ENCODE peak calls at places on chromosomes 12 and 14, in five cellular contexts. Y is foreskin melanocyte; U is aorta; Z is stimulated activated CD4-positive, alpha-beta T cell treated with anti-CD3 and anti-CD28 coated beads, Interleukin-1b, Interleukin-23, amount 100 ng/mL, for 4 hours; D is NCI-H1092. X is an unnamed sample.

GRCh38 chr14:52553002-52553670 is 500 bp downstream of the GPR137C start:
- DNase-seq in Y (no peak), U (peak), Z (no peak), D (peak), X (peak)

GRCh38 chr12:59627582-59627981 is 31.8 kb downstream of the SLC16A7 start:
- DNase-seq in Y (no peak), U (no peak), Z (no peak), D (no peak), X (no peak)

GRCh38 chr12:63915105-63915830 is 70.8 kb downstream of the SRGAP1 start:
- DNase-seq in Y (no peak), U (no peak), Z (no peak), D (peak), X (peak)

GRCh38 chr14:84403585-84403984 is 1126.4 kb upstream of the FLRT2 start:
- DNase-seq in Y (no peak), U (no peak), Z (no peak), D (no peak), X (no peak)

GRCh38 chr14:52949711-52950409 is 990 bp downstream of the FERMT2 start:
- DNase-seq in Y (peak), U (no peak), Z (no peak), D (no peak), X (peak)

GRCh38 chr12:132066345-132066685 is 77.8 kb downstream of the DDX51 start:
- DNase-seq in Y (no peak), U (no peak), Z (no peak), D (no peak), X (no peak)

GRCh38 chr12:51666696-51667095 is 75.7 kb downstream of the SCN8A start:
- DNase-seq in Y (no peak), U (no peak), Z (no peak), D (no peak), X (no peak)

GRCh38 chr14:97456958-97457357 is 659.8 kb downstream of the VRK1 start:
- DNase-seq in Y (no peak), U (no peak), Z (peak), D (no peak), X (no peak)

GRCh38 chr12:62290804-62291203 is 30.6 kb downstream of the USP15 start:
- DNase-seq in Y (no peak), U (no peak), Z (no peak), D (no peak), X (no peak)

GRCh38 chr12:48995061-48995879 is 3.9 kb downstream of the DDN start:
- DNase-seq in Y (peak), U (peak), Z (no peak), D (peak), X (peak)

GRCh38 chr12:122282066-122282465 is 15.8 kb upstream of the VPS33A start:
- DNase-seq in Y (peak), U (no peak), Z (no peak), D (no peak), X (peak)

GRCh38 chr14:29089849-29090248 is 323.3 kb downstream of the FOXG1 start:
- DNase-seq in Y (no peak), U (no peak), Z (no peak), D (no peak), X (no peak)

GRCh38 chr12:18403182-18403581 is 141.9 kb downstream of the PIK3C2G start:
- DNase-seq in Y (no peak), U (no peak), Z (no peak), D (no peak), X (no peak)

GRCh38 chr12:29944269-29945000 is 160.7 kb upstream of the TMTC1 start:
- DNase-seq in Y (no peak), U (no peak), Z (no peak), D (no peak), X (no peak)

GRCh38 chr12:29564925-29565324 is 67.4 kb upstream of the OVCH1 start:
- DNase-seq in Y (no peak), U (no peak), Z (no peak), D (no peak), X (no peak)

GRCh38 chr12:110234197-110235154 is 46.6 kb upstream of the ATP2A2 start:
- DNase-seq in Y (peak), U (no peak), Z (no peak), D (no peak), X (no peak)

GRCh38 chr12:64793610-64794009 is 30.8 kb upstream of the TBC1D30 start:
- DNase-seq in Y (no peak), U (no peak), Z (no peak), D (no peak), X (no peak)

GRCh38 chr14:93033983-93034670 is 81.6 kb downstream of the ITPK1 start:
- DNase-seq in Y (no peak), U (no peak), Z (peak), D (no peak), X (no peak)

X was measured in endothelial cell of umbilical vein.